ENCODE peak calls at places on chromosomes 16 and 17, in seven cellular contexts. K is thoracic aorta, D is ELR, B is Peyer's patch, P is hippocampal formation, X is NCI-H1048, Q is breast epithelium. T is an unnamed sample.

GRCh38 chr16:67873435-67874146 is 739 bp downstream of the EDC4 start:
- DNase-seq in K (no peak), D (peak), B (no peak), P (no peak), X (no peak), Q (no peak), T (no peak)

GRCh38 chr17:74812109-74812864 is 36.1 kb upstream of the NAT9 start:
- DNase-seq in K (no peak), D (no peak), B (no peak), P (no peak), X (no peak), Q (no peak), T (no peak)

GRCh38 chr17:44778656-44779210 is 19.9 kb downstream of the ADAM11 start:
- DNase-seq in K (no peak), D (no peak), B (no peak), P (no peak), X (no peak), Q (no peak), T (no peak)

GRCh38 chr17:1562178-1562643 is 381 bp downstream of the PITPNA start:
- DNase-seq in K (no peak), D (peak), B (peak), P (no peak), X (no peak), Q (peak), T (no peak)

GRCh38 chr17:79913896-79914812 is 74.9 kb upstream of the CBX4 start:
- DNase-seq in K (no peak), D (no peak), B (no peak), P (no peak), X (no peak), Q (no peak), T (no peak)

GRCh38 chr16:4342866-4343744 is 8.0 kb downstream of the PAM16 start:
- DNase-seq in K (no peak), D (no peak), B (no peak), P (no peak), X (no peak), Q (no peak), T (no peak)

GRCh38 chr17:2055494-2056220 is 754 bp downstream of the HIC1 start:
- DNase-seq in K (no peak), D (peak), B (peak), P (no peak), X (no peak), Q (no peak), T (no peak)

GRCh38 chr17:43211123-43211479 is 574 bp upstream of the TMEM106A start:
- DNase-seq in K (no peak), D (peak), B (no peak), P (no peak), X (no peak), Q (no peak), T (no peak)

GRCh38 chr16:66070140-66070887 is 296.2 kb upstream of the CDH5 start:
- DNase-seq in K (no peak), D (no peak), B (peak), P (peak), X (no peak), Q (peak), T (no peak)

GRCh38 chr17:18043491-18043890 is 4.3 kb downstream of the GID4 start:
- DNase-seq in K (no peak), D (peak), B (no peak), P (peak), X (no peak), Q (no peak), T (no peak)

GRCh38 chr16:46801428-46802049 is 29.4 kb downstream of the C16orf87 start:
- DNase-seq in K (no peak), D (peak), B (no peak), P (peak), X (no peak), Q (no peak), T (no peak)

GRCh38 chr16:62035115-62036092 is 834 bp downstream of the CDH8 start:
- DNase-seq in K (no peak), D (no peak), B (no peak), P (no peak), X (no peak), Q (no peak), T (peak)

GRCh38 chr17:60086822-60087591 is 8.3 kb upstream of the HEATR6 start:
- DNase-seq in K (no peak), D (peak), B (no peak), P (no peak), X (no peak), Q (no peak), T (peak)

GRCh38 chr16:11871193-11871592 is 19.9 kb upstream of the RSL1D1 start:
- DNase-seq in K (no peak), D (peak), B (no peak), P (no peak), X (no peak), Q (no peak), T (peak)

GRCh38 chr16:86533076-86533475 is 22.0 kb downstream of the MTHFSD start:
- DNase-seq in K (no peak), D (no peak), B (no peak), P (no peak), X (no peak), Q (no peak), T (no peak)